ENCODE peak calls at places on chromosomes 2 and 18, in six cellular contexts. Q is NCI-H1694 treated with DMSO at 0.1 percent for 48 hours, F is retina, V is GM04504, D is transverse colon, U is H4. R is an unnamed sample.

GRCh38 chr2:118530976-118531375 is 316.5 kb downstream of the EN1 start:
- DNase-seq in Q (no peak), F (no peak), V (peak), D (no peak), U (no peak), R (no peak)

GRCh38 chr2:10515887-10516286 is 67.8 kb upstream of the ODC1 start:
- DNase-seq in Q (no peak), F (no peak), V (no peak), D (no peak), U (no peak), R (no peak)

GRCh38 chr2:71581015-71581414 is 127.7 kb downstream of the DYSF start:
- DNase-seq in Q (no peak), F (no peak), V (no peak), D (no peak), U (no peak), R (no peak)

GRCh38 chr2:38174646-38175096 is 98.7 kb upstream of the CYP1B1 start:
- DNase-seq in Q (no peak), F (no peak), V (peak), D (no peak), U (peak), R (no peak)

GRCh38 chr18:7369006-7369405 is 138.1 kb downstream of the LRRC30 start:
- DNase-seq in Q (no peak), F (no peak), V (no peak), D (no peak), U (no peak), R (no peak)

GRCh38 chr2:35973132-35973736 is 382.3 kb upstream of the CRIM1 start:
- DNase-seq in Q (peak), F (peak), V (peak), D (no peak), U (no peak), R (no peak)

GRCh38 chr2:188869560-188869959 is 104.6 kb upstream of the COL3A1 start:
- DNase-seq in Q (no peak), F (no peak), V (no peak), D (no peak), U (no peak), R (no peak)

GRCh38 chr2:171712051-171712450 is 24.8 kb downstream of the DYNC1I2 start:
- DNase-seq in Q (no peak), F (no peak), V (peak), D (no peak), U (peak), R (no peak)

GRCh38 chr2:231926761-231927565 is 767 bp upstream of the NPPC start:
- DNase-seq in Q (no peak), F (no peak), V (no peak), D (no peak), U (no peak), R (peak)

GRCh38 chr2:105373895-105374401 is 24.9 kb downstream of the FHL2 start:
- DNase-seq in Q (no peak), F (no peak), V (no peak), D (no peak), U (no peak), R (no peak)

GRCh38 chr18:73232933-73233332 is 365.1 kb upstream of the NETO1 start:
- DNase-seq in Q (no peak), F (no peak), V (no peak), D (no peak), U (no peak), R (no peak)

GRCh38 chr2:216404010-216404618 is 8.2 kb upstream of the SMARCAL1 start:
- DNase-seq in Q (peak), F (peak), V (no peak), D (peak), U (no peak), R (no peak)

GRCh38 chr18:12934454-12935071 is 13.2 kb upstream of the SEH1L start:
- DNase-seq in Q (peak), F (peak), V (peak), D (peak), U (peak), R (peak)

GRCh38 chr18:13872932-13873331 is 42.4 kb downstream of the MC2R start:
- DNase-seq in Q (no peak), F (no peak), V (no peak), D (no peak), U (no peak), R (no peak)

GRCh38 chr18:58024139-58024538 is 19.9 kb upstream of the NEDD4L start:
- DNase-seq in Q (no peak), F (no peak), V (no peak), D (no peak), U (no peak), R (no peak)

GRCh38 chr2:222358876-222359275 is 60.1 kb upstream of the PAX3 start:
- DNase-seq in Q (no peak), F (no peak), V (peak), D (no peak), U (peak), R (no peak)

GRCh38 chr2:26687785-26688184 is 4.7 kb upstream of the KCNK3 start:
- DNase-seq in Q (no peak), F (no peak), V (no peak), D (no peak), U (no peak), R (no peak)

GRCh38 chr2:72789241-72789640 is 36.6 kb downstream of the EXOC6B start:
- DNase-seq in Q (no peak), F (no peak), V (no peak), D (no peak), U (no peak), R (no peak)

GRCh38 chr18:78783564-78783960 is 196.1 kb upstream of the SALL3 start:
- DNase-seq in Q (no peak), F (no peak), V (no peak), D (no peak), U (no peak), R (no peak)

GRCh38 chr2:177731384-177731783 is 338.8 kb downstream of the AGPS start:
- DNase-seq in Q (no peak), F (no peak), V (no peak), D (no peak), U (no peak), R (no peak)

GRCh38 chr2:102331311-102331980 is 20.1 kb downstream of the IL1RL1 start:
- DNase-seq in Q (no peak), F (no peak), V (no peak), D (no peak), U (no peak), R (no peak)

GRCh38 chr2:188675391-188676011 is 298.7 kb upstream of the COL3A1 start:
- DNase-seq in Q (no peak), F (no peak), V (peak), D (no peak), U (no peak), R (no peak)

GRCh38 chr2:239354132-239354790 is 46.6 kb downstream of the HDAC4 start:
- DNase-seq in Q (no peak), F (no peak), V (no peak), D (no peak), U (no peak), R (no peak)

GRCh38 chr2:23595601-23596251 is 210.7 kb downstream of the KLHL29 start:
- DNase-seq in Q (peak), F (peak), V (peak), D (no peak), U (peak), R (no peak)

GRCh38 chr2:238242731-238243495 is 3.1 kb upstream of the HES6 start:
- DNase-seq in Q (no peak), F (no peak), V (no peak), D (peak), U (peak), R (no peak)

R was measured in mucosa of descending colon.